ENCODE peak calls at places on chromosomes 16 and 17, in four cellular contexts. H, P, O and J are unnamed samples.

GRCh38 chr17:82030470-82031302 is 792 bp upstream of the RAC3 start:
- DNase-seq in H (peak), P (no peak), O (no peak), J (peak)

GRCh38 chr17:12231027-12231682 is 210.5 kb downstream of the MAP2K4 start:
- DNase-seq in H (no peak), P (no peak), O (no peak), J (no peak)

GRCh38 chr16:87226926-87227650 is 90.1 kb downstream of the C16orf95 start:
- DNase-seq in H (no peak), P (no peak), O (no peak), J (no peak)

GRCh38 chr17:79997004-79997673 is 38.5 kb downstream of the TBC1D16 start:
- DNase-seq in H (no peak), P (no peak), O (peak), J (no peak)

GRCh38 chr17:6927290-6927844 is 68.5 kb upstream of the ALOX12 start:
- DNase-seq in H (no peak), P (no peak), O (no peak), J (no peak)

GRCh38 chr17:75639771-75640555 is 6.7 kb downstream of the SMIM5 start:
- DNase-seq in H (no peak), P (no peak), O (no peak), J (no peak)

GRCh38 chr17:63700528-63701441 is 860 bp upstream of the LIMD2 start:
- DNase-seq in H (peak), P (no peak), O (no peak), J (no peak)

GRCh38 chr17:60134396-60135159 is 15.2 kb upstream of the CA4 start:
- DNase-seq in H (no peak), P (no peak), O (no peak), J (peak)

GRCh38 chr17:27846042-27846655 is 45.8 kb upstream of the NOS2 start:
- DNase-seq in H (no peak), P (no peak), O (no peak), J (no peak)

GRCh38 chr17:2503627-2504026 is 8.1 kb downstream of the METTL16 start:
- DNase-seq in H (no peak), P (no peak), O (no peak), J (no peak)

GRCh38 chr17:1267471-1267947 is 2.7 kb upstream of the BHLHA9 start:
- DNase-seq in H (no peak), P (no peak), O (no peak), J (no peak)

DNA sequence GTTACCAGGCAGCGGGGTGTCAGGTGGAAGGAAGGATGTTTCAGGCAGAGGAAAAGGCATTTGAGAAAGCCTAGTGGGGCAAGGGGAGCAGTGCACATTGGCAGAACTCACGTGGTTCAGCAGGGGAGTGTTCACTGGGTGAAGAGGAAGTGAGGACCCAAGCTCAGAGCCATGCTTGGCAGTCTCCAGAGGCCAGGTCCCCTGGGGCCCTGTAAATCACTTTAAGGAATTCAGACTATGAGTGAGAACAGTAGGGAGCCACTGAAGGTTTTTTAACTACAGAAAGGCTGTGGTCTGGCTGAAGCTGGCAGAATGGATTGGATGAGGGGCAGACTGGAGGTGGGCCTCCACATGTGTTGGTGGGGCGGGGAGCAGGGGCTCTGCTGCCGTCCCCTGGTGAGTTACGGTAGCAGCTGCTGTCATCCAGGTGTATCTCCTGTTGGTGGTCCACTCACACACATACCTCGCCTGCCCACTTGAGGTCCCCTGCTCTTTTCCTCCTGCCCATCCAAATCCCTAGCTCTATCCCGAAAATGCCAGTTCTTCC is 5.1 kb downstream of the CLEC16A start:
- DNase-seq in H (peak), P (no peak), O (peak), J (no peak)
- TF ChIP-seq NR2C2 in H (no peak), P (no peak), O (no peak), J (no peak)

DNA sequence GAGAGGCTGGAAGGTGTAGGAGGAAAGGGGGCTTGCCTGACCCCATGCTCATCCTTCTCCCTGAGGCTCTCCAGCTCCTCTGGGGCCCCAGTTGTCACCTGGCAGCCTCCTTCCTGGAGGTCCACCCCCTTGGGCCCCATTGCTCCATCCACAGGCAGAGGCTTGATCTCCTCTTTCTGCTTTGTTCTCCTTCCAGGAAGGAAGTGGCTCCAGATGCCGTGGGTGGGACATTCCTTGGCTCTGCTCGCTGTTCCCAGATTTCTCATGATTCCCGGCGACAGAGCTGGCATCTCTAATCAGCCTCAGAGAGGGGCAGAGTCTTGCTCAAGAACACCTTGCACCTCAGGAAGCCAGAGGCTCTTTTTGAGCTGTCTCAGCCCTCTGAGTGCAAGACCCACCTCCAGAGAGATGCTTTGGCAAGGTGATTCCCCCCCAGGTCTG is 28.5 kb downstream of the CCR7 start:
- DNase-seq in H (no peak), P (no peak), O (no peak), J (no peak)
- TF ChIP-seq NR2C2 in H (no peak), P (no peak), O (no peak), J (no peak)

GRCh38 chr17:65561394-65562205 is at the start of gene AXIN2:
- DNase-seq in H (peak), P (peak), O (no peak), J (peak)

GRCh38 chr17:65560628-65561371 is 648 bp downstream of the AXIN2 start:
- DNase-seq in H (peak), P (peak), O (no peak), J (peak)

GRCh38 chr17:65559483-65559801 is 2.0 kb downstream of the AXIN2 start:
- DNase-seq in H (no peak), P (no peak), O (no peak), J (no peak)

GRCh38 chr17:65558683-65559311 is 2.7 kb downstream of the AXIN2 start:
- DNase-seq in H (peak), P (no peak), O (no peak), J (no peak)

DNA sequence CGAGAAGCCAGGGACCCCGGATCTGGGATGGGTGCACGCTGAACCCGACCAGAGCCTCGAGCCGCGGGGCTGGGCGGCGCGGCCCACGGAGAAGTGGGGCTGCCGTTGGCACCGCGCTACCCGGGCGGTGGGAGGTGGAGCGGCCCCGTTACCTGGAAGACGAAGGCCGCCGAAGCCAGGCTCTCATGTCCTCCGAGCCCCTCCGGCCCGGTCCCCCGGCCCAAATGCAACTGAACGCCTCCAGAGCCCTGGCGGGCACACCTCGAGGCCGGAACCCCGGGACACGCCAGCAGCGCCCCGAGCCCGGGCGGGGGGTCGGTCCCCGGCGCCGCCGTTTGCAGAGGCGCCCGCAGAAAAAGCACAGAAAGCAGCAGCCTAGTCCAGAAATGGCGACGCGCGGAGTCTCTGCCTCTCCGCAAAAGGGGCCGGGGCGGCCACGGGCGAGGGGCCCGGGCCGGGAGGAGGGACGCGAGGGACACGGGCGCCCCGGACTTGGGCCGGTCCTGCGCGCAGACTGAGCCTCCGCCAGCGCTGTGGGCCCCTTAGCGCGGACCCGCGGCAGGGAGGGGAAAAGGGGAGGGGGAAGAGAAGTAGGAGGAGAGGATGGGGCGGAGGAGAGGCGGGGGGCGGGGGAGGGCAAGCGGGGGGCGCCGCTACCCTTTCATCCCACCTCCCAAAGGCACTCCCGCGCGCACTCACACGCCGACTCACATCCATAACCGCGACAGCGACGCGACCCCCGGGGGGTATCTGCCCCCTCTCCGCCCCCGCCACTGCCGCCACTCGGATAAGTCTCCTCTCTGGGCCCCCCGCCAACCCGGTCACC is 1.4 kb downstream of the AXIN2 start:
- DNase-seq in H (peak), P (peak), O (no peak), J (no peak)
- TF ChIP-seq NR2C2 in H (no peak), P (no peak), O (no peak), J (no peak)

GRCh38 chr17:42307362-42307927 is 19.1 kb downstream of the STAT5A start:
- DNase-seq in H (no peak), P (no peak), O (no peak), J (no peak)

GRCh38 chr17:42304187-42305030 is 16.1 kb downstream of the STAT5A start:
- DNase-seq in H (no peak), P (peak), O (no peak), J (no peak)

GRCh38 chr17:42305543-42306384 is 17.5 kb downstream of the STAT5A start:
- DNase-seq in H (no peak), P (no peak), O (no peak), J (no peak)

GRCh38 chr17:42303694-42304093 is 15.4 kb downstream of the STAT5A start:
- DNase-seq in H (no peak), P (no peak), O (no peak), J (no peak)

GRCh38 chr17:42306385-42306667 is 18.0 kb downstream of the STAT5A start:
- DNase-seq in H (no peak), P (no peak), O (no peak), J (no peak)
- TF ChIP-seq NR2C2 in H (no peak), P (no peak), O (no peak), J (no peak)